ENCODE peak calls at places on chromosomes 1 and 21, in ten cellular contexts. I is right atrium auricular region, N is GM12878, D is body of pancreas, C is HL-60, X is transverse colon, J is H7, H is WERI-Rb-1, R is gastrocnemius medialis, L is coronary artery. F is an unnamed sample.

GRCh38 chr1:72280131-72280530 is 2.2 kb downstream of the NEGR1 start:
- DNase-seq in I (no peak), N (no peak), D (no peak), C (no peak), X (no peak), J (no peak), H (no peak), R (no peak), L (no peak), F (no peak)

GRCh38 chr1:43327549-43328292 is 9.9 kb upstream of the MPL start:
- DNase-seq in I (no peak), N (no peak), D (no peak), C (no peak), X (no peak), J (no peak), H (no peak), R (no peak), L (no peak), F (no peak)

GRCh38 chr1:234533034-234533571 is 54.1 kb upstream of the TARBP1 start:
- DNase-seq in I (peak; percentile 87), N (no peak), D (peak; percentile 43), C (no peak), X (peak; percentile 47), J (no peak), H (no peak), R (peak; percentile 93), L (peak; percentile 90), F (no peak)

GRCh38 chr1:119613769-119614358 is 34.2 kb downstream of the ZNF697 start:
- DNase-seq in I (peak; percentile 88), N (peak; percentile 43), D (peak; percentile 90), C (peak; percentile 42), X (peak; percentile 89), J (peak; percentile 73), H (peak; percentile 85), R (peak; percentile 77), L (peak; percentile 86), F (peak; percentile 87)

GRCh38 chr1:220876511-220877347 is 2.5 kb upstream of the HLX start:
- DNase-seq in I (peak; percentile 76), N (no peak), D (no peak), C (peak; percentile 84), X (no peak), J (peak; percentile 82), H (no peak), R (no peak), L (no peak), F (no peak)

GRCh38 chr1:220336391-220337065 is 64.3 kb upstream of the RAB3GAP2 start:
- DNase-seq in I (no peak), N (no peak), D (no peak), C (no peak), X (no peak), J (no peak), H (peak; percentile 85), R (no peak), L (no peak), F (no peak)

GRCh38 chr1:6259491-6260362 is 1.2 kb downstream of the GPR153 start:
- DNase-seq in I (peak; percentile 91), N (no peak), D (peak; percentile 67), C (peak; percentile 90), X (peak; percentile 86), J (peak; percentile 99), H (peak; percentile 77), R (peak; percentile 59), L (peak; percentile 83), F (no peak)

GRCh38 chr1:228850141-228851100 is 115.1 kb downstream of the RHOU start:
- DNase-seq in I (no peak), N (no peak), D (no peak), C (no peak), X (no peak), J (no peak), H (no peak), R (no peak), L (no peak), F (no peak)

GRCh38 chr1:32063261-32063681 is 9.5 kb upstream of the TMEM39B start:
- DNase-seq in I (no peak), N (no peak), D (no peak), C (no peak), X (no peak), J (peak; percentile 68), H (peak; percentile 28), R (no peak), L (no peak), F (no peak)

GRCh38 chr1:230772457-230773395 is 25.5 kb downstream of the CAPN9 start:
- DNase-seq in I (peak; percentile 69), N (no peak), D (peak; percentile 52), C (no peak), X (no peak), J (peak; percentile 71), H (peak; percentile 51), R (peak; percentile 39), L (no peak), F (no peak)

GRCh38 chr1:238465449-238465848 is 574.7 kb upstream of the ZP4 start:
- DNase-seq in I (no peak), N (no peak), D (no peak), C (no peak), X (no peak), J (no peak), H (no peak), R (no peak), L (no peak), F (no peak)

GRCh38 chr21:32336711-32337110 is 38.1 kb downstream of the MRAP start:
- DNase-seq in I (no peak), N (no peak), D (no peak), C (no peak), X (no peak), J (no peak), H (no peak), R (no peak), L (no peak), F (no peak)

GRCh38 chr1:158969166-158969565 is 37.8 kb downstream of the PYHIN1 start:
- DNase-seq in I (no peak), N (no peak), D (no peak), C (no peak), X (no peak), J (no peak), H (no peak), R (no peak), L (no peak), F (no peak)

DNA sequence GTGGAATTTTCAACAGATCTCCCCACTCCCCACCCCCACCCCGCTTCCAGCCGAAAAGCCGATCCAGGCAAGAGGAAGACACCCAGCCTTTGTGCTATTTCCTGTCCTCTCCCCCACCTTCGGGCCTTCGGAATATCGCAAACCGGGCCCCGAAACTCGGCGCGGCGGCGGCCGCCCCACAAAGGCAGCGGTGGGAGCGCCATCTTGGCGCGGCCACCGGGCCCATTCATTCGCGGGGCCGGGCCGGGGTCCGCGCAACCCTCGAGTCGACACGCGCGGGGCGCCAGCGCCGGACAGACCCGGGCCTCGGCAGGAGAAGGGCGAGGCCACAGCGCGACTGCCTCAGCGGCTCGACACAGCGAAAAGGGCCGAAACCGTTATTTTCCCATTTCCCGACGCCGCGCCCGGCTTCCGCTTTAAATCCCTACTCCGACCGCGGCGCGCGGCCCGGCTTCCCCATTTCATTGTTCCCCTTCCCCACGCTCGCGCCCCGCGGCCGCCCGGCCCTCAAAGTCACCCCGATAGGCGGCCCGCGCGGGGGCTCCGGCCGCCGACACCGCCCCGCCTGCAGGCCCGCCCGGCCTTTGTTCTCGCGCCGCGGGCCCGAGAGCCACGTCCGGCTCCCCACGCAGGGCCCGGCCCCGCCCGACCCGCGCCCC is 911 bp downstream of the GNB1 start:
- DNase-seq in I (no peak), N (no peak), D (no peak), C (no peak), X (peak; percentile 52), J (peak; percentile 85), H (peak; percentile 31), R (no peak), L (no peak), F (no peak)
- H3K4me3 ChIP-seq in I (peak overlapping the region; percentile 91), N (peak overlapping the region; percentile 97), D (peak overlapping the region; percentile 81), C (peak overlapping the region; percentile 73), X (peak overlapping the region; percentile 94), J (peak overlapping the region; percentile 100), H (peak overlapping the region; percentile 86), R (peak overlapping the region; percentile 82), L (peak overlapping the region; percentile 93), F (peak overlapping the region; percentile 80)

GRCh38 chr1:235911300-235911662 is 44.6 kb upstream of the LYST start:
- DNase-seq in I (no peak), N (no peak), D (no peak), C (no peak), X (no peak), J (no peak), H (no peak), R (no peak), L (no peak), F (no peak)

GRCh38 chr1:235907187-235907896 is 40.6 kb upstream of the LYST start:
- DNase-seq in I (no peak), N (no peak), D (no peak), C (no peak), X (no peak), J (no peak), H (no peak), R (no peak), L (no peak), F (no peak)

GRCh38 chr1:235910357-235911299 is 43.9 kb upstream of the LYST start:
- DNase-seq in I (no peak), N (no peak), D (no peak), C (no peak), X (no peak), J (peak; percentile 81), H (no peak), R (no peak), L (no peak), F (no peak)

GRCh38 chr1:235907897-235908240 is 41.2 kb upstream of the LYST start:
- DNase-seq in I (no peak), N (no peak), D (no peak), C (no peak), X (no peak), J (no peak), H (no peak), R (no peak), L (no peak), F (no peak)

GRCh38 chr1:235908742-235909520 is 42.2 kb upstream of the LYST start:
- DNase-seq in I (no peak), N (no peak), D (no peak), C (no peak), X (no peak), J (no peak), H (peak; percentile 35), R (no peak), L (peak; percentile 86), F (no peak)
- H3K4me3 ChIP-seq in I (no peak overlapping the region), N (no peak overlapping the region), D (no peak overlapping the region), C (no peak overlapping the region), X (no peak overlapping the region), J (no peak overlapping the region), H (no peak overlapping the region), R (no peak overlapping the region), L (peak overlapping the region; percentile 13), F (no peak overlapping the region)

GRCh38 chr1:160169553-160170399 is 18.4 kb downstream of the ATP1A4 start:
- DNase-seq in I (no peak), N (peak; percentile 71), D (no peak), C (no peak), X (no peak), J (peak; percentile 70), H (no peak), R (no peak), L (peak; percentile 22), F (peak; percentile 96)
- H3K4me3 ChIP-seq in I (no peak overlapping the region), N (no peak overlapping the region), D (no peak overlapping the region), C (no peak overlapping the region), X (no peak overlapping the region), J (no peak overlapping the region), H (no peak overlapping the region), R (no peak overlapping the region), L (no peak overlapping the region), F (no peak overlapping the region)

GRCh38 chr21:28144653-28145052 is 848.0 kb downstream of the LTN1 start:
- DNase-seq in I (no peak), N (no peak), D (no peak), C (no peak), X (no peak), J (no peak), H (no peak), R (no peak), L (no peak), F (no peak)
- H3K4me3 ChIP-seq in I (no peak overlapping the region), N (no peak overlapping the region), D (no peak overlapping the region), C (no peak overlapping the region), X (no peak overlapping the region), J (no peak overlapping the region), H (no peak overlapping the region), R (no peak overlapping the region), L (no peak overlapping the region), F (no peak overlapping the region)

F was measured in iPS DF 6.9.